ENCODE peak calls at places on chromosomes 13 and 19, in five cellular contexts. P, E, Q, R and X are unnamed samples.

GRCh38 chr13:59472134-59472533 is 691.6 kb downstream of the DIAPH3 start:
- DNase-seq in P (no peak), E (no peak), Q (peak; percentile 61), R (no peak), X (no peak)

GRCh38 chr13:106466691-106467405 is 68.6 kb downstream of the EFNB2 start:
- DNase-seq in P (no peak), E (no peak), Q (no peak), R (no peak), X (no peak)

GRCh38 chr19:10533656-10534386 is 9.9 kb upstream of the ATG4D start:
- DNase-seq in P (no peak), E (no peak), Q (peak; percentile 88), R (peak; percentile 45), X (no peak)

GRCh38 chr13:32969516-32969941 is 46.7 kb upstream of the KL start:
- DNase-seq in P (no peak), E (no peak), Q (peak; percentile 55), R (peak; percentile 4), X (no peak)

GRCh38 chr13:52845334-52845761 is 3.1 kb downstream of the PCDH8 start:
- DNase-seq in P (no peak), E (no peak), Q (no peak), R (no peak), X (no peak)

GRCh38 chr19:48490980-48491792 is 20.4 kb downstream of the LMTK3 start:
- DNase-seq in P (peak; percentile 56), E (no peak), Q (no peak), R (no peak), X (no peak)

GRCh38 chr13:24050292-24050711 is 110.2 kb upstream of the SPATA13 start:
- DNase-seq in P (peak; percentile 70), E (no peak), Q (peak; percentile 86), R (no peak), X (peak; percentile 43)

GRCh38 chr13:50732712-50733111 is 110.8 kb downstream of the DLEU7 start:
- DNase-seq in P (no peak), E (no peak), Q (peak; percentile 19), R (no peak), X (no peak)

GRCh38 chr19:49566302-49566701 is 14.1 kb downstream of the NOSIP start:
- DNase-seq in P (no peak), E (no peak), Q (no peak), R (no peak), X (no peak)

GRCh38 chr13:72983085-72983768 is 75.6 kb upstream of the KLF5 start:
- DNase-seq in P (peak; percentile 34), E (no peak), Q (peak; percentile 69), R (peak; percentile 13), X (peak; percentile 57)

GRCh38 chr19:38531515-38531914 is 86.2 kb downstream of the MAP4K1 start:
- DNase-seq in P (no peak), E (no peak), Q (no peak), R (no peak), X (no peak)

GRCh38 chr19:18898081-18898532 is 2.1 kb upstream of the CERS1 start:
- DNase-seq in P (no peak), E (no peak), Q (no peak), R (no peak), X (no peak)

GRCh38 chr13:38821753-38822551 is 135.1 kb downstream of the FREM2 start:
- DNase-seq in P (no peak), E (no peak), Q (no peak), R (no peak), X (no peak)

GRCh38 chr19:49136771-49137171 is 17.4 kb downstream of the PPFIA3 start:
- DNase-seq in P (peak; percentile 53), E (no peak), Q (peak; percentile 50), R (no peak), X (no peak)

GRCh38 chr19:2327773-2328400 is 499 bp downstream of the LSM7 start:
- DNase-seq in P (peak; percentile 52), E (peak; percentile 75), Q (peak; percentile 81), R (peak; percentile 29), X (peak; percentile 40)

GRCh38 chr13:35716186-35716585 is 239.7 kb upstream of the MAB21L1 start:
- DNase-seq in P (no peak), E (no peak), Q (peak; percentile 26), R (no peak), X (peak; percentile 66)

GRCh38 chr19:14536926-14537692 is 7.7 kb downstream of the TECR start:
- DNase-seq in P (peak; percentile 87), E (no peak), Q (no peak), R (no peak), X (peak; percentile 90)

GRCh38 chr13:75636339-75637095 is 387 bp downstream of the LMO7 start:
- DNase-seq in P (no peak), E (peak; percentile 33), Q (peak; percentile 46), R (no peak), X (no peak)

GRCh38 chr19:439167-439900 is 21.5 kb downstream of the SHC2 start:
- DNase-seq in P (no peak), E (no peak), Q (no peak), R (no peak), X (no peak)

GRCh38 chr13:30192320-30193093 is 114.8 kb downstream of the KATNAL1 start:
- DNase-seq in P (no peak), E (no peak), Q (no peak), R (no peak), X (no peak)

GRCh38 chr13:35554972-35555623 is 78.6 kb upstream of the MAB21L1 start:
- DNase-seq in P (no peak), E (no peak), Q (no peak), R (no peak), X (no peak)

GRCh38 chr13:48567521-48568331 is 34.8 kb upstream of the RCBTB2 start:
- DNase-seq in P (peak; percentile 43), E (peak; percentile 83), Q (no peak), R (no peak), X (no peak)

GRCh38 chr19:38099966-38100365 is 124.1 kb downstream of the DPF1 start:
- DNase-seq in P (no peak), E (no peak), Q (no peak), R (no peak), X (no peak)

GRCh38 chr13:111584101-111584500 is 263.7 kb downstream of the TEX29 start:
- DNase-seq in P (peak; percentile 51), E (no peak), Q (no peak), R (no peak), X (no peak)

GRCh38 chr13:87128006-87128405 is 543.2 kb upstream of the SLITRK5 start:
- DNase-seq in P (no peak), E (no peak), Q (peak; percentile 24), R (no peak), X (no peak)

GRCh38 chr13:82802528-82802927 is 1079.7 kb downstream of the SLITRK1 start:
- DNase-seq in P (no peak), E (no peak), Q (no peak), R (no peak), X (no peak)

GRCh38 chr19:6210721-6211600 is 68.8 kb downstream of the MLLT1 start:
- DNase-seq in P (no peak), E (no peak), Q (no peak), R (no peak), X (no peak)

GRCh38 chr13:48446454-48446853 is 33.5 kb upstream of the LPAR6 start:
- DNase-seq in P (no peak), E (no peak), Q (peak; percentile 84), R (peak; percentile 39), X (no peak)

GRCh38 chr19:19627716-19628498 is at the start of gene LPAR2:
- DNase-seq in P (peak; percentile 87), E (no peak), Q (no peak), R (no peak), X (peak; percentile 64)

GRCh38 chr13:106407338-106407737 is 128.1 kb downstream of the EFNB2 start:
- DNase-seq in P (no peak), E (no peak), Q (no peak), R (no peak), X (no peak)

GRCh38 chr13:78603240-78603947 is at the start of gene POU4F1:
- DNase-seq in P (no peak), E (peak; percentile 64), Q (peak; percentile 11), R (no peak), X (no peak)

DNA sequence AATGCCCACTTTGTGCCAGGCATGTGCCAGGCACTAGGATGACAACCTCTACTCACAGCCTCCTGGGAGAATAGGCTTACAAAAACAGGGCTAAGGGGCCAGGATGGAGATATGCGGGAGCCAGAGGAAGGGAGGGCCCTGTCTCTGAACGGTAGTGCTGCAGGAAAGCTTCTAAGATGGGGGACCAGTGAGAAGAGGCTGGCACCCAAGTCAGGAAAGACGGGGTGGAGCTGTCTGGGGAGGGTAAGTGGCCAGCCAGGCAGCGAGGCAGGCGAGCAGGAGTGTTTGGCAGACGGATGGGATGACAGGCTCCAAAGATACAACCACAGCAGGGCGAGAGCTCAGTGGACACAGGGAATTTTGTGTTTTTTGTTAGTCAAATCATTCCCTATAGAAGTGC is 44.7 kb upstream of the GPI start:
- DNase-seq in P (no peak), E (no peak), Q (no peak), R (no peak), X (no peak)
- TF ChIP-seq CTCF in P (no peak), E (no peak), Q (no peak), R (no peak), X (no peak)

GRCh38 chr13:61838568-61838967 is 422.9 kb upstream of the PCDH20 start:
- DNase-seq in P (no peak), E (no peak), Q (no peak), R (no peak), X (no peak)
- TF ChIP-seq CTCF in P (no peak), E (no peak), Q (no peak), R (no peak), X (no peak)

GRCh38 chr19:50708179-50708879 is 11.3 kb downstream of the SHANK1 start:
- DNase-seq in P (no peak), E (no peak), Q (peak; percentile 30), R (no peak), X (no peak)

GRCh38 chr19:50702870-50703829 is 16.5 kb downstream of the SHANK1 start:
- DNase-seq in P (no peak), E (no peak), Q (peak; percentile 50), R (no peak), X (no peak)

GRCh38 chr19:50703915-50704548 is 15.6 kb downstream of the SHANK1 start:
- DNase-seq in P (no peak), E (no peak), Q (no peak), R (no peak), X (no peak)

GRCh38 chr19:50706387-50706786 is 13.2 kb downstream of the SHANK1 start:
- DNase-seq in P (no peak), E (no peak), Q (no peak), R (no peak), X (no peak)

GRCh38 chr19:50705422-50706019 is 14.1 kb downstream of the SHANK1 start:
- DNase-seq in P (no peak), E (no peak), Q (peak; percentile 76), R (peak; percentile 30), X (no peak)
- TF ChIP-seq CTCF in P (no peak), E (peak; percentile 64), Q (peak; percentile 87), R (peak; percentile 94), X (peak; percentile 10)

GRCh38 chr19:47107953-47108746 is 5.4 kb downstream of the ZC3H4 start:
- DNase-seq in P (no peak), E (no peak), Q (peak; percentile 29), R (no peak), X (no peak)

GRCh38 chr19:47109177-47109540 is 4.4 kb downstream of the ZC3H4 start:
- DNase-seq in P (no peak), E (no peak), Q (no peak), R (no peak), X (no peak)

GRCh38 chr19:47106819-47107200 is 6.8 kb downstream of the ZC3H4 start:
- DNase-seq in P (no peak), E (no peak), Q (peak; percentile 66), R (no peak), X (no peak)

GRCh38 chr19:47105874-47106273 is 7.7 kb downstream of the ZC3H4 start:
- DNase-seq in P (no peak), E (no peak), Q (no peak), R (no peak), X (no peak)

GRCh38 chr19:47107201-47107952 is 6.2 kb downstream of the ZC3H4 start:
- DNase-seq in P (peak; percentile 32), E (no peak), Q (peak; percentile 45), R (no peak), X (no peak)
- TF ChIP-seq CTCF in P (no peak), E (no peak), Q (no peak), R (no peak), X (no peak)